ENCODE peak calls at places on chromosomes 1 and 21, in eight cellular contexts. Y is endodermal cell; P is gastrocnemius medialis; D is spleen; A is breast epithelium; H is body of pancreas; K is CD8-positive, alpha-beta memory T cell; E is CD8-positive, alpha-beta T cell. I is an unnamed sample.

GRCh38 chr21:31158789-31159581 is 120.7 kb upstream of the KRTAP19-8 start:
- DNase-seq in Y (peak; percentile 57), P (no peak), H (no peak), A (no peak), E (no peak), K (no peak), D (no peak), I (no peak)

GRCh38 chr1:161324020-161324419 is 9.8 kb downstream of the SDHC start:
- DNase-seq in H (no peak), D (no peak), Y (no peak), E (no peak), A (no peak), P (no peak), K (peak; percentile 28), I (no peak)

GRCh38 chr1:212688338-212689047 is 11.1 kb downstream of the BATF3 start:
- DNase-seq in E (no peak), D (no peak), P (no peak), H (no peak), Y (peak; percentile 33), A (no peak), K (no peak), I (no peak)

GRCh38 chr21:25408666-25409065 is 198.6 kb downstream of the MRPL39 start:
- DNase-seq in A (no peak), E (no peak), K (no peak), H (no peak), P (no peak), D (no peak), Y (no peak), I (no peak)

GRCh38 chr1:63368131-63368530 is 704 bp downstream of the ALG6 start:
- DNase-seq in P (no peak), A (no peak), H (no peak), E (no peak), D (no peak), K (no peak), Y (no peak), I (no peak)

GRCh38 chr1:19250629-19251304 is 557 bp downstream of the EMC1 start:
- DNase-seq in H (no peak), Y (peak; percentile 61), E (no peak), K (no peak), A (no peak), D (no peak), P (no peak), I (no peak)

GRCh38 chr1:197402189-197402588 is 134.1 kb downstream of the CRB1 start:
- DNase-seq in D (no peak), K (no peak), A (no peak), E (no peak), P (no peak), H (no peak), Y (no peak), I (no peak)

GRCh38 chr1:214550339-214551051 is 907 bp downstream of the PTPN14 start:
- DNase-seq in D (no peak), H (no peak), K (no peak), P (no peak), Y (peak; percentile 70), A (no peak), E (no peak), I (no peak)

GRCh38 chr1:9914603-9914937 is 4.5 kb upstream of the CTNNBIP1 start:
- DNase-seq in H (no peak), D (no peak), Y (no peak), E (no peak), P (no peak), K (no peak), A (no peak), I (no peak)

GRCh38 chr1:63775418-63776127 is 1.8 kb downstream of the ROR1 start:
- DNase-seq in A (no peak), P (no peak), Y (no peak), E (no peak), H (peak; percentile 34), K (no peak), D (no peak), I (no peak)

GRCh38 chr1:78601068-78601467 is 19.2 kb upstream of the IFI44L start:
- DNase-seq in P (no peak), K (no peak), A (no peak), E (no peak), D (no peak), H (no peak), Y (no peak), I (no peak)

GRCh38 chr1:182335771-182336170 is 55.8 kb downstream of the GLUL start:
- DNase-seq in P (no peak), K (no peak), D (no peak), Y (no peak), H (no peak), A (no peak), E (no peak), I (no peak)

GRCh38 chr1:168483531-168483930 is 60.3 kb downstream of the XCL2 start:
- DNase-seq in D (no peak), P (no peak), Y (no peak), K (no peak), H (no peak), A (no peak), E (no peak), I (no peak)

GRCh38 chr1:34866762-34867109 is 7.2 kb upstream of the SMIM12 start:
- DNase-seq in P (no peak), D (no peak), E (no peak), K (no peak), A (no peak), H (no peak), Y (no peak), I (no peak)

GRCh38 chr1:34867421-34867820 is 7.9 kb upstream of the SMIM12 start:
- DNase-seq in Y (no peak), E (no peak), A (no peak), H (no peak), P (no peak), K (no peak), D (no peak), I (no peak)

GRCh38 chr1:34865573-34865972 is 6.0 kb upstream of the SMIM12 start:
- DNase-seq in K (no peak), D (no peak), P (no peak), E (no peak), A (no peak), Y (no peak), H (no peak), I (no peak)

GRCh38 chr1:34864759-34865158 is 5.2 kb upstream of the SMIM12 start:
- DNase-seq in H (no peak), P (no peak), E (no peak), D (no peak), Y (no peak), K (no peak), A (no peak), I (no peak)

DNA sequence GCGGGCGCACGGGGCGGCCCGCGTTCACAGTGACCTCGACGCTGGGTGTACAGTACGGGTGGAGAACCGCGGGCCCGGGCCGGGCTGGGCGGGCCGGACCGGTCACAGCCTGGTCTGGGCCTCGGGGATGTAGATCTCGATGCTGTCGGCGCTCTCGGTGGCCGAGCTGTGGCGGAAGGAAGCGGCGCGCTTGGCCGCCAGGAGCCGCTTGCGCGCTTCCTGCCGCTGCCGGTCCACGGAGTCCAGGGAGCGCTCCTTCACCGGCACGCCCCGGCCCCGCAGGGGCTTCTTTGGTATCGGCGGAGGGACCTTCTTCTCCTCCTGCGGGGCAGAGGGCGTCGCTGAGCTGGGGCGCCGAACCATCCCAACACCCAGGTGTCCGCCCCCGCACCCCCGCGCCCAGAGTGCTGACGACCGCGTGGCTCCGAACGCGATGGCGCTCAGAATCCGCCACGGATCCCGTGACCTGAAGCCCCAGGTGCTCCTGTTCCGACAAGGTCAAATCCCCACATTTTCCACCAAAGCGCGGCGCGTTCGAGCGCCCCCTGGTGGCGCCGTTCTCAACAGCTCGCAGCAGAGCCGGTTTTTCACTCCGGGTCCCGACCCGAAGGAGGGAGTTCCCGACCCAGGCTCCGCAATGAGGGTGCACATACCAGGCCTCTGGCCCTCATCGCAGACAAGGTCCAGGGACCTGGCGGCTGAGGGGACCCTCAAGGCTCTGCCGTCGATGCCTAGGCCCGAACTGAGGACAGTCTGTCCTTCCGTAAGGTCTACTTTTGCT is 6.6 kb upstream of the SMIM12 start:
- DNase-seq in Y (peak; percentile 96), P (peak; percentile 40), D (peak; percentile 98), A (peak; percentile 83), K (peak; percentile 86), H (peak; percentile 89), E (peak; percentile 86), I (peak; percentile 91)
- H3K27ac ChIP-seq in Y (no peak overlapping the region), P (peak overlapping the region; percentile 73), D (peak overlapping the region; percentile 50), A (peak overlapping the region; percentile 86), K (peak overlapping the region; percentile 61), H (peak overlapping the region; percentile 77), E (peak overlapping the region; percentile 67), I (peak overlapping the region; percentile 83)

GRCh38 chr1:38185913-38186312 is 139.3 kb upstream of the POU3F1 start:
- DNase-seq in K (no peak), H (no peak), P (no peak), D (no peak), E (no peak), A (no peak), Y (no peak), I (no peak)
- H3K27ac ChIP-seq in K (no peak overlapping the region), H (no peak overlapping the region), P (no peak overlapping the region), D (no peak overlapping the region), E (no peak overlapping the region), A (no peak overlapping the region), Y (no peak overlapping the region), I (no peak overlapping the region)

DNA sequence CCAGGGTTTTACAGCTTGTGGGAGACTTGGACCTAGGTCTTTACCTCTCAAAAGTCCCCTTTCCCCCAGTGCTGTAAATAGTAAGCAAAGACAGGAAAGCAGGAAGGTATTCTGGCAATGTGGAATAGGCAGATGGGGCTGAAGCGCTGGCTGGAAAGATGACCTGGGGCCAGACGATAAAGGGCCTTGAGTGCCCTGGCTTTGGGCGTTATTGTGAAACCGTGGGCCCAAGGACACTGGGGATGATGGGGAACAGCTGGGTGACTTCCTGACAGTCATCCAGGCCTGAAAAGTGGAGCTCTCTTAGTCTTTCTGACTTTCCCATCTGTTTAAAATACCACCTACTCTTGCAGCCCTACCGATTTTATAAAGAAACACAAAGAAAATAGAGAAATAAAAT is 16.3 kb downstream of the URB2 start:
- DNase-seq in D (no peak), K (no peak), A (no peak), P (no peak), H (no peak), E (no peak), Y (no peak), I (no peak)
- H3K27ac ChIP-seq in D (no peak overlapping the region), K (no peak overlapping the region), A (no peak overlapping the region), P (no peak overlapping the region), H (no peak overlapping the region), E (no peak overlapping the region), Y (no peak overlapping the region), I (no peak overlapping the region)

GRCh38 chr21:41425954-41426655 is at the start of gene MX1:
- DNase-seq in A (peak; percentile 82), D (peak; percentile 98), P (no peak), H (peak; percentile 80), Y (peak; percentile 75), E (peak; percentile 89), K (peak; percentile 82), I (peak; percentile 84)

GRCh38 chr21:41427556-41427955 is 1.5 kb downstream of the MX1 start:
- DNase-seq in E (no peak), H (no peak), P (no peak), D (no peak), Y (no peak), K (no peak), A (no peak), I (no peak)

GRCh38 chr21:41428311-41428710 is 2.3 kb downstream of the MX1 start:
- DNase-seq in A (no peak), Y (no peak), E (no peak), P (no peak), K (no peak), D (no peak), H (no peak), I (no peak)

GRCh38 chr21:41426656-41427311 is 745 bp downstream of the MX1 start:
- DNase-seq in A (no peak), D (peak; percentile 85), H (no peak), Y (no peak), K (no peak), P (no peak), E (peak; percentile 25), I (no peak)

GRCh38 chr21:41425588-41425953 is 468 bp upstream of the MX1 start:
- DNase-seq in A (no peak), P (no peak), H (no peak), E (no peak), Y (no peak), K (no peak), D (no peak), I (no peak)
- H3K27ac ChIP-seq in A (peak overlapping the region; percentile 80), P (peak overlapping the region; percentile 73), H (peak overlapping the region; percentile 64), E (peak overlapping the region; percentile 79), Y (no peak overlapping the region), K (peak overlapping the region; percentile 70), D (peak overlapping the region; percentile 81), I (peak overlapping the region; percentile 64)